ENCODE peak calls at places on chromosomes 5 and 9, in eight cellular contexts. D is A549; P is activated CD4-positive, alpha-beta T cell treated with anti-CD3 and anti-CD28 coated beads, Interleukin-2, amount 50 U/mL, for 1 hour; Q is breast epithelium; V is stimulated activated CD4-positive, alpha-beta T cell treated with anti-CD3 and anti-CD28 coated beads, Interleukin-2, amount 100 ng/mL, for 48 hours; B is cerebellar cortex; A is RWPE1; L is endodermal cell. I is an unnamed sample.

GRCh38 chr5:60521379-60522298 is 178.3 kb downstream of the DEPDC1B start:
- DNase-seq in D (no peak), P (no peak), Q (no peak), V (no peak), B (no peak), A (no peak), L (no peak), I (no peak)

GRCh38 chr5:93585054-93585751 is 2.2 kb downstream of the NR2F1 start:
- DNase-seq in D (no peak), P (no peak), Q (no peak), V (no peak), B (peak), A (peak), L (peak), I (no peak)

GRCh38 chr5:66511491-66511890 is 84.7 kb upstream of the MAST4 start:
- DNase-seq in D (no peak), P (no peak), Q (no peak), V (no peak), B (no peak), A (no peak), L (no peak), I (no peak)

GRCh38 chr5:104951829-104952228 is 1389.2 kb upstream of the NUDT12 start:
- DNase-seq in D (no peak), P (no peak), Q (no peak), V (no peak), B (no peak), A (no peak), L (peak), I (no peak)

GRCh38 chr9:21553441-21553840 is 71.3 kb upstream of the IFNE start:
- DNase-seq in D (no peak), P (no peak), Q (no peak), V (no peak), B (no peak), A (no peak), L (no peak), I (no peak)

GRCh38 chr5:138873096-138873885 is 1.8 kb downstream of the LRRTM2 start:
- DNase-seq in D (no peak), P (no peak), Q (no peak), V (no peak), B (peak), A (no peak), L (no peak), I (no peak)

GRCh38 chr9:93002700-93003099 is 55.4 kb downstream of the FGD3 start:
- DNase-seq in D (no peak), P (no peak), Q (no peak), V (no peak), B (no peak), A (no peak), L (no peak), I (no peak)

GRCh38 chr9:135619599-135619886 is 19.8 kb downstream of the GLT6D1 start:
- DNase-seq in D (no peak), P (no peak), Q (no peak), V (no peak), B (no peak), A (no peak), L (no peak), I (no peak)

GRCh38 chr9:92397853-92398252 is 6.5 kb downstream of the OGN start:
- DNase-seq in D (no peak), P (no peak), Q (no peak), V (no peak), B (no peak), A (no peak), L (no peak), I (no peak)

GRCh38 chr5:181173027-181173419 is 25.6 kb downstream of the OR2V2 start:
- DNase-seq in D (no peak), P (no peak), Q (no peak), V (peak), B (no peak), A (peak), L (no peak), I (no peak)

GRCh38 chr5:86786955-86787354 is 169.2 kb downstream of the COX7C start:
- DNase-seq in D (no peak), P (no peak), Q (no peak), V (no peak), B (peak), A (no peak), L (peak), I (no peak)

GRCh38 chr9:110255417-110256141 is 728 bp downstream of the TXN start:
- DNase-seq in D (no peak), P (peak), Q (peak), V (peak), B (peak), A (peak), L (peak), I (no peak)

GRCh38 chr9:95465115-95465514 is 51.7 kb downstream of the PTCH1 start:
- DNase-seq in D (no peak), P (no peak), Q (no peak), V (no peak), B (no peak), A (no peak), L (no peak), I (no peak)

GRCh38 chr5:172533399-172534228 is 79.3 kb upstream of the SH3PXD2B start:
- DNase-seq in D (no peak), P (no peak), Q (no peak), V (no peak), B (no peak), A (peak), L (peak), I (no peak)

GRCh38 chr9:132014218-132014800 is 65.4 kb downstream of the MED27 start:
- DNase-seq in D (no peak), P (no peak), Q (no peak), V (no peak), B (no peak), A (no peak), L (no peak), I (no peak)

GRCh38 chr9:130887494-130888144 is 9.0 kb downstream of the QRFP start:
- DNase-seq in D (no peak), P (no peak), Q (no peak), V (no peak), B (no peak), A (no peak), L (no peak), I (no peak)

GRCh38 chr5:59640411-59640810 is 253.1 kb downstream of the PDE4D start:
- DNase-seq in D (no peak), P (no peak), Q (no peak), V (no peak), B (no peak), A (no peak), L (no peak), I (no peak)

I was measured in GM18507.